ENCODE peak calls at places on chromosome 7, in six cellular contexts. One of them, this sample, is unnamed.

GRCh38 chr7:38660427-38661099 is 29.4 kb upstream of the AMPH start:
- DNase-seq in keratinocyte: no peak
- DNase-seq in neural progenitor cell: peak; percentile 73
- DNase-seq in PC-3: peak; percentile 53
- DNase-seq in K562: peak; percentile 19
- DNase-seq in GM23248: peak; percentile 81
- DNase-seq in this sample: peak; percentile 31

GRCh38 chr7:158592541-158592940 is 4.9 kb upstream of the PTPRN2 start:
- DNase-seq in keratinocyte: no peak
- DNase-seq in neural progenitor cell: no peak
- DNase-seq in PC-3: no peak
- DNase-seq in K562: no peak
- DNase-seq in GM23248: no peak
- DNase-seq in this sample: no peak

GRCh38 chr7:140326116-140326928 is 72.0 kb downstream of the SLC37A3 start:
- DNase-seq in keratinocyte: no peak
- DNase-seq in neural progenitor cell: peak; percentile 75
- DNase-seq in PC-3: peak; percentile 65
- DNase-seq in K562: peak; percentile 67
- DNase-seq in GM23248: peak; percentile 85
- DNase-seq in this sample: peak; percentile 68

GRCh38 chr7:141150465-141150864 is 76.6 kb downstream of the TMEM178B start:
- DNase-seq in keratinocyte: no peak
- DNase-seq in neural progenitor cell: no peak
- DNase-seq in PC-3: no peak
- DNase-seq in K562: no peak
- DNase-seq in GM23248: no peak
- DNase-seq in this sample: no peak

GRCh38 chr7:65979583-65980477 is 2.2 kb downstream of the GUSB start:
- DNase-seq in keratinocyte: no peak
- DNase-seq in neural progenitor cell: no peak
- DNase-seq in PC-3: no peak
- DNase-seq in K562: no peak
- DNase-seq in GM23248: no peak
- DNase-seq in this sample: no peak

GRCh38 chr7:84697506-84697905 is 489.4 kb downstream of the SEMA3D start:
- DNase-seq in keratinocyte: no peak
- DNase-seq in neural progenitor cell: no peak
- DNase-seq in PC-3: peak; percentile 9
- DNase-seq in K562: no peak
- DNase-seq in GM23248: peak; percentile 91
- DNase-seq in this sample: no peak

GRCh38 chr7:100080895-100081534 is 508 bp downstream of the ZNF3 start:
- DNase-seq in keratinocyte: no peak
- DNase-seq in neural progenitor cell: peak; percentile 56
- DNase-seq in PC-3: peak; percentile 25
- DNase-seq in K562: no peak
- DNase-seq in GM23248: peak; percentile 55
- DNase-seq in this sample: peak; percentile 27

GRCh38 chr7:139730746-139731612 is 46.8 kb downstream of the HIPK2 start:
- DNase-seq in keratinocyte: no peak
- DNase-seq in neural progenitor cell: peak; percentile 48
- DNase-seq in PC-3: peak; percentile 17
- DNase-seq in K562: no peak
- DNase-seq in GM23248: peak; percentile 70
- DNase-seq in this sample: no peak

GRCh38 chr7:157407512-157408257 is 70.9 kb downstream of the DNAJB6 start:
- DNase-seq in keratinocyte: no peak
- DNase-seq in neural progenitor cell: no peak
- DNase-seq in PC-3: no peak
- DNase-seq in K562: no peak
- DNase-seq in GM23248: no peak
- DNase-seq in this sample: no peak

GRCh38 chr7:78296689-78297371 is 498.3 kb downstream of the PHTF2 start:
- DNase-seq in keratinocyte: no peak
- DNase-seq in neural progenitor cell: no peak
- DNase-seq in PC-3: peak; percentile 4
- DNase-seq in K562: no peak
- DNase-seq in GM23248: no peak
- DNase-seq in this sample: no peak

GRCh38 chr7:102019461-102019860 is 202.0 kb downstream of the CUX1 start:
- DNase-seq in keratinocyte: no peak
- DNase-seq in neural progenitor cell: no peak
- DNase-seq in PC-3: no peak
- DNase-seq in K562: no peak
- DNase-seq in GM23248: no peak
- DNase-seq in this sample: no peak

GRCh38 chr7:85103962-85104361 is 82.9 kb downstream of the SEMA3D start:
- DNase-seq in keratinocyte: peak; percentile 30
- DNase-seq in neural progenitor cell: no peak
- DNase-seq in PC-3: peak; percentile 53
- DNase-seq in K562: no peak
- DNase-seq in GM23248: peak; percentile 57
- DNase-seq in this sample: no peak

GRCh38 chr7:131231381-131232220 is 96.1 kb upstream of the MKLN1 start:
- DNase-seq in keratinocyte: no peak
- DNase-seq in neural progenitor cell: no peak
- DNase-seq in PC-3: no peak
- DNase-seq in K562: no peak
- DNase-seq in GM23248: peak; percentile 44
- DNase-seq in this sample: peak; percentile 90

GRCh38 chr7:11792122-11792521 is 39.9 kb downstream of the THSD7A start:
- DNase-seq in keratinocyte: no peak
- DNase-seq in neural progenitor cell: no peak
- DNase-seq in PC-3: no peak
- DNase-seq in K562: no peak
- DNase-seq in GM23248: no peak
- DNase-seq in this sample: no peak

GRCh38 chr7:135620980-135621850 is 41.1 kb upstream of the STMP1 start:
- DNase-seq in keratinocyte: peak; percentile 17
- DNase-seq in neural progenitor cell: peak; percentile 78
- DNase-seq in PC-3: peak; percentile 89
- DNase-seq in K562: peak; percentile 39
- DNase-seq in GM23248: peak; percentile 91
- DNase-seq in this sample: peak; percentile 35

GRCh38 chr7:32100508-32100907 is 30.3 kb upstream of the PDE1C start:
- DNase-seq in keratinocyte: no peak
- DNase-seq in neural progenitor cell: no peak
- DNase-seq in PC-3: no peak
- DNase-seq in K562: no peak
- DNase-seq in GM23248: no peak
- DNase-seq in this sample: no peak

GRCh38 chr7:155007947-155008346 is 5.0 kb upstream of the PAXIP1 start:
- DNase-seq in keratinocyte: no peak
- DNase-seq in neural progenitor cell: peak; percentile 69
- DNase-seq in PC-3: no peak
- DNase-seq in K562: peak; percentile 45
- DNase-seq in GM23248: peak; percentile 2
- DNase-seq in this sample: peak; percentile 29

GRCh38 chr7:27170936-27171635 is 3.0 kb downstream of the HOXA10 start:
- DNase-seq in keratinocyte: no peak
- DNase-seq in neural progenitor cell: peak; percentile 44
- DNase-seq in PC-3: peak; percentile 63
- DNase-seq in K562: no peak
- DNase-seq in GM23248: peak; percentile 71
- DNase-seq in this sample: no peak

GRCh38 chr7:3326246-3326645 is 25.2 kb downstream of the SDK1 start:
- DNase-seq in keratinocyte: no peak
- DNase-seq in neural progenitor cell: no peak
- DNase-seq in PC-3: peak; percentile 19
- DNase-seq in K562: no peak
- DNase-seq in GM23248: no peak
- DNase-seq in this sample: no peak

GRCh38 chr7:2709553-2710165 is 21.7 kb downstream of the AMZ1 start:
- DNase-seq in keratinocyte: peak; percentile 42
- DNase-seq in neural progenitor cell: peak; percentile 88
- DNase-seq in PC-3: peak; percentile 63
- DNase-seq in K562: peak; percentile 87
- DNase-seq in GM23248: peak; percentile 73
- DNase-seq in this sample: peak; percentile 78

GRCh38 chr7:87570178-87570577 is 30.5 kb downstream of the ABCB1 start:
- DNase-seq in keratinocyte: peak; percentile 33
- DNase-seq in neural progenitor cell: no peak
- DNase-seq in PC-3: peak; percentile 62
- DNase-seq in K562: no peak
- DNase-seq in GM23248: peak; percentile 78
- DNase-seq in this sample: no peak

GRCh38 chr7:108294595-108294994 is 161.6 kb downstream of the NRCAM start:
- DNase-seq in keratinocyte: no peak
- DNase-seq in neural progenitor cell: no peak
- DNase-seq in PC-3: no peak
- DNase-seq in K562: no peak
- DNase-seq in GM23248: peak; percentile 9
- DNase-seq in this sample: no peak

GRCh38 chr7:35359423-35359822 is 105.5 kb upstream of the TBX20 start:
- DNase-seq in keratinocyte: no peak
- DNase-seq in neural progenitor cell: no peak
- DNase-seq in PC-3: no peak
- DNase-seq in K562: no peak
- DNase-seq in GM23248: no peak
- DNase-seq in this sample: no peak

GRCh38 chr7:81770823-81771222 is 976 bp upstream of the HGF start:
- DNase-seq in keratinocyte: no peak
- DNase-seq in neural progenitor cell: no peak
- DNase-seq in PC-3: no peak
- DNase-seq in K562: no peak
- DNase-seq in GM23248: no peak
- DNase-seq in this sample: no peak

GRCh38 chr7:64892666-64893269 is 10.3 kb upstream of the ZNF273 start:
- DNase-seq in keratinocyte: no peak
- DNase-seq in neural progenitor cell: no peak
- DNase-seq in PC-3: no peak
- DNase-seq in K562: no peak
- DNase-seq in GM23248: no peak
- DNase-seq in this sample: no peak

GRCh38 chr7:7521259-7521658 is 14.4 kb downstream of the COL28A1 start:
- DNase-seq in keratinocyte: no peak
- DNase-seq in neural progenitor cell: no peak
- DNase-seq in PC-3: no peak
- DNase-seq in K562: no peak
- DNase-seq in GM23248: no peak
- DNase-seq in this sample: peak; percentile 7

GRCh38 chr7:50956522-50957155 is 173.9 kb upstream of the GRB10 start:
- DNase-seq in keratinocyte: no peak
- DNase-seq in neural progenitor cell: no peak
- DNase-seq in PC-3: no peak
- DNase-seq in K562: no peak
- DNase-seq in GM23248: no peak
- DNase-seq in this sample: no peak
- H3K9ac ChIP-seq in keratinocyte: no peak overlapping the region
- H3K9ac ChIP-seq in neural progenitor cell: no peak overlapping the region
- H3K9ac ChIP-seq in PC-3: no peak overlapping the region
- H3K9ac ChIP-seq in K562: no peak overlapping the region
- H3K9ac ChIP-seq in GM23248: no peak overlapping the region
- H3K9ac ChIP-seq in this sample: no peak overlapping the region

GRCh38 chr7:22554184-22554583 is 54.2 kb upstream of the STEAP1B start:
- DNase-seq in keratinocyte: no peak
- DNase-seq in neural progenitor cell: no peak
- DNase-seq in PC-3: no peak
- DNase-seq in K562: no peak
- DNase-seq in GM23248: no peak
- DNase-seq in this sample: no peak
- H3K27me3 ChIP-seq in keratinocyte: peaks cover 14% of the 10 kb centered on the region
- H3K27me3 ChIP-seq in neural progenitor cell: peaks cover 12% of the 10 kb centered on the region
- H3K27me3 ChIP-seq in PC-3: no peaks in the 10 kb centered on the region
- H3K27me3 ChIP-seq in K562: no peaks in the 10 kb centered on the region
- H3K27me3 ChIP-seq in GM23248: peaks cover 11% of the 10 kb centered on the region
- H3K27me3 ChIP-seq in this sample: peaks cover 4% of the 10 kb centered on the region

DNA sequence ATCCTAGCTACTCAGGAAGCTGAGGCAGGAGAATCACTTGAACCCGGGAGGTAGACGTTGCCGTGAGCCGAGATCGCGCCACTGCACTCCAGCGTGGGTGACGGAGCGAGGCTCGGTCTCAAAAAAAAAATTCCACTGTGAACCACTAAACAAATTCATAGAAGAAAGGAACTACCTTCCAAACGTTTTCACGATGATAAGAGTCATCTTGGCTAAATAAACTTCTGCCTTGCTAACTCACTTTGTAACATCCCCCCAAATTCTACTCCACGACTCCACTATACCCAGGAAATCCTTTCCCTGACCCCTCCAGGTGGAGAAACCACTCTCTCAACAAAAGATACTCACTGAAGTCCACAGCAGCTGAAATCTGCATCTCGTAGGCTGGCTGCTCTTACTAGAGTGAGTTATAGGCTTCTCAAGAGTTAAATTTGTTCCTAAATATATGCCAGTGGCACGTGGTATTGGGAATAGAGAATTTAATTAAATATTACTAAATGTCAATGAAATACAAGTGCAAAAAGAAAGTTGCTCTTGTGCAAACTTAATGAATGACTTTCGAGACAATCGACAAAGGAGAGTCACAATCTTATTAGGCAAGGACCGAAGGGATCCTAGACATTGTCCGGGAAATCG is 1.6 kb upstream of the GTF2I start:
- DNase-seq in keratinocyte: no peak
- DNase-seq in neural progenitor cell: no peak
- DNase-seq in PC-3: no peak
- DNase-seq in K562: no peak
- DNase-seq in GM23248: no peak
- DNase-seq in this sample: no peak
- H3K4me3 ChIP-seq in keratinocyte: no peak overlapping the region
- H3K4me3 ChIP-seq in neural progenitor cell: peak overlapping the region; percentile 99
- H3K4me3 ChIP-seq in PC-3: peak overlapping the region; percentile 95
- H3K4me3 ChIP-seq in K562: peak overlapping the region; percentile 99
- H3K4me3 ChIP-seq in GM23248: peak overlapping the region; percentile 78
- H3K4me3 ChIP-seq in this sample: peak overlapping the region; percentile 27

DNA sequence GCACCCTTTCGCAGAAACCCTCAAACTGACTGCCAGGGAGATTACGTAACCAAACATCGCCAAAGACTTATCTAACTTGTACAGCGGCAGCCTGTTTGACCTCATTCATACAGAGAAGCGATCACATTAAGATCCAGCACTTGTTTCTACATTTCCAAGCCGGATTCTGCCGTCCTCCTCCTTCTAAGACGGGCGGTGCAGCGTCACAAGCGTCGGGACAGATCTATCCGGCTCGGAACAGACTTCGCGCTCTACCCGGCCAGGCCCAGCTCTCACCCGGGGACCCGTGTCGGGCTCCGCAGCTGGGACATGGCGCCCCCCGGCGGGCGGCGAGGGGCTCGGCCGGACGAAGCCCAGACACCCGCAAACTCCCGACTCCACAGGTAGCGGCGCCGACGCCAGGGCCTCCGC is 373 bp downstream of the H2AZ2 start:
- DNase-seq in keratinocyte: no peak
- DNase-seq in neural progenitor cell: peak; percentile 94
- DNase-seq in PC-3: peak; percentile 75
- DNase-seq in K562: peak; percentile 89
- DNase-seq in GM23248: peak; percentile 93
- DNase-seq in this sample: peak; percentile 84
- H3K9ac ChIP-seq in keratinocyte: peak overlapping the region; percentile 89
- H3K9ac ChIP-seq in neural progenitor cell: peak overlapping the region; percentile 92
- H3K9ac ChIP-seq in PC-3: peak overlapping the region; percentile 82
- H3K9ac ChIP-seq in K562: peak overlapping the region; percentile 93
- H3K9ac ChIP-seq in GM23248: peak overlapping the region; percentile 89
- H3K9ac ChIP-seq in this sample: peak overlapping the region; percentile 69

GRCh38 chr7:36736827-36737211 is 12.5 kb upstream of the AOAH start:
- DNase-seq in keratinocyte: no peak
- DNase-seq in neural progenitor cell: no peak
- DNase-seq in PC-3: no peak
- DNase-seq in K562: no peak
- DNase-seq in GM23248: no peak
- DNase-seq in this sample: no peak
- H3K27me3 ChIP-seq in keratinocyte: no peaks in the 10 kb centered on the region
- H3K27me3 ChIP-seq in neural progenitor cell: no peaks in the 10 kb centered on the region
- H3K27me3 ChIP-seq in PC-3: peaks cover 31% of the 10 kb centered on the region
- H3K27me3 ChIP-seq in K562: peaks cover 12% of the 10 kb centered on the region
- H3K27me3 ChIP-seq in GM23248: no peaks in the 10 kb centered on the region
- H3K27me3 ChIP-seq in this sample: no peaks in the 10 kb centered on the region